ENCODE peak calls at places on chromosome 14, in six cellular contexts. B is BJ, P is lower leg skin, J is MM.1S, R is thoracic aorta, C is OCI-LY7. G is an unnamed sample.

GRCh38 chr14:39431416-39432178 is 636 bp downstream of the FBXO33 start:
- DNase-seq in B (no peak), P (peak; percentile 91), J (peak; percentile 20), R (no peak), C (peak; percentile 72), G (no peak)

GRCh38 chr14:74954232-74954946 is 1.0 kb downstream of the PGF start:
- DNase-seq in B (no peak), P (no peak), J (no peak), R (no peak), C (no peak), G (no peak)

GRCh38 chr14:77924392-77924948 is 124.6 kb downstream of the ADCK1 start:
- DNase-seq in B (no peak), P (no peak), J (no peak), R (no peak), C (no peak), G (no peak)

GRCh38 chr14:68379510-68380303 is 413.2 kb downstream of the ZFP36L1 start:
- DNase-seq in B (no peak), P (no peak), J (no peak), R (no peak), C (no peak), G (no peak)

GRCh38 chr14:68941820-68942219 is 37.3 kb downstream of the ACTN1 start:
- DNase-seq in B (peak; percentile 84), P (peak; percentile 92), J (no peak), R (no peak), C (no peak), G (no peak)

GRCh38 chr14:88995437-88996198 is 171.2 kb downstream of the TTC8 start:
- DNase-seq in B (peak; percentile 89), P (no peak), J (no peak), R (no peak), C (no peak), G (no peak)

GRCh38 chr14:23171251-23171975 is 12.0 kb downstream of the SLC7A8 start:
- DNase-seq in B (peak; percentile 71), P (no peak), J (no peak), R (no peak), C (no peak), G (no peak)

GRCh38 chr14:101563352-101563653 is 2.0 kb downstream of the DIO3 start:
- DNase-seq in B (no peak), P (no peak), J (no peak), R (no peak), C (no peak), G (no peak)

GRCh38 chr14:101780887-101781239 is 19.4 kb downstream of the PPP2R5C start:
- DNase-seq in B (no peak), P (no peak), J (no peak), R (no peak), C (no peak), G (no peak)

GRCh38 chr14:104247336-104248202 is 109.2 kb downstream of the KIF26A start:
- DNase-seq in B (no peak), P (peak; percentile 77), J (no peak), R (no peak), C (no peak), G (no peak)

GRCh38 chr14:54135804-54136280 is 179.2 kb upstream of the BMP4 start:
- DNase-seq in B (no peak), P (no peak), J (no peak), R (no peak), C (no peak), G (no peak)

GRCh38 chr14:102481371-102481770 is 28.2 kb downstream of the ANKRD9 start:
- DNase-seq in B (no peak), P (no peak), J (no peak), R (no peak), C (no peak), G (no peak)

GRCh38 chr14:92704036-92704804 is 44.2 kb downstream of the LGMN start:
- DNase-seq in B (no peak), P (no peak), J (peak; percentile 58), R (no peak), C (peak; percentile 53), G (peak; percentile 95)

GRCh38 chr14:62722406-62722805 is 322.9 kb downstream of the KCNH5 start:
- DNase-seq in B (no peak), P (no peak), J (no peak), R (no peak), C (no peak), G (no peak)

GRCh38 chr14:31045501-31046080 is 19.4 kb upstream of the STRN3 start:
- DNase-seq in B (no peak), P (no peak), J (no peak), R (no peak), C (no peak), G (no peak)

GRCh38 chr14:103628684-103629502 is at the start of gene KLC1:
- DNase-seq in B (no peak), P (peak; percentile 97), J (peak; percentile 41), R (peak; percentile 40), C (peak; percentile 79), G (no peak)

GRCh38 chr14:41986726-41987125 is 380.1 kb downstream of the LRFN5 start:
- DNase-seq in B (no peak), P (no peak), J (no peak), R (no peak), C (no peak), G (no peak)

GRCh38 chr14:68727315-68728078 is 65.4 kb downstream of the ZFP36L1 start:
- DNase-seq in B (no peak), P (no peak), J (no peak), R (no peak), C (no peak), G (no peak)

GRCh38 chr14:54683882-54684794 is 117.2 kb downstream of the SAMD4A start:
- DNase-seq in B (peak; percentile 84), P (peak; percentile 93), J (no peak), R (peak; percentile 68), C (no peak), G (no peak)

GRCh38 chr14:99242816-99243795 is 28.9 kb downstream of the BCL11B start:
- DNase-seq in B (no peak), P (no peak), J (no peak), R (no peak), C (no peak), G (no peak)

GRCh38 chr14:58298477-58298879 is at the start of gene ARID4A:
- DNase-seq in B (no peak), P (peak; percentile 97), J (no peak), R (peak; percentile 70), C (no peak), G (no peak)

GRCh38 chr14:68239988-68240387 is 420.4 kb downstream of the RAD51B start:
- DNase-seq in B (no peak), P (no peak), J (no peak), R (no peak), C (no peak), G (no peak)

GRCh38 chr14:104545151-104545931 is 34.2 kb upstream of the C14orf180 start:
- DNase-seq in B (no peak), P (peak; percentile 79), J (no peak), R (no peak), C (no peak), G (no peak)

GRCh38 chr14:59997966-59998365 is 78.0 kb downstream of the LRRC9 start:
- DNase-seq in B (no peak), P (no peak), J (no peak), R (no peak), C (no peak), G (no peak)

DNA sequence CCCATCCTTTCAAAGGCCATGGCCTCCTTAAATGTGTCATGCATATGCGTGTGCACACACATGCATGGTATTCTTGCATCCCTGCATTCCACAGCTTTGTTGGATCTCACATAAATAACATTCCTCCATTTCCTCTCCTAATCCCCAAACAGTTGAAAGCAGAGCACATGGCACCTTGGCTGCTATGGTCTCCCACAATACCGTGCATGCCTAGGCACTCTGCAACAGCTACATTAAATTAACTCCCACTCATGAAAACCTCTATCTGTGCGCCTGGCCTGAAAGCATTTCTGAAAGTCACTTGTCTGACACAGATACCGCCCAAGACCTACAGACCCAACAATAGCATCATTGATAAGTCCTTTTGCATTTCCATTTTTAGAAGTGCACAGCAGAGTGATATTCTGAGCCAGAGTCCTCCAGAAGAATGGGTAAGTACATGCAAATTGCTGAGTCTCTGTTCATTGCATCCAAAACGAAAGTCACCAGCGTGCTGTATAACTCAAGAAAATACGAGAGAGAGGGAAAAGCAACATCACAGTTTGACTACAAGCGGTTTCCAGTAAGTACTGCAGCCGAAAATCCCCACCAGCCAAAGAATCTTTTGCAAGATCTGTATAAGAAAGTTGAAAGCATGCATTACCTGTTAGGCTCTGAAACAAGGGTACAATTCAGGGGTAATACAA is 436 bp downstream of the ASB2 start:
- DNase-seq in B (no peak), P (no peak), J (peak; percentile 77), R (no peak), C (peak; percentile 71), G (peak; percentile 98)
- TF ChIP-seq CTCF in B (no peak), P (no peak), J (no peak), R (peak; percentile 39), C (peak; percentile 41), G (peak; percentile 30)

GRCh38 chr14:24710403-24711063 is 76.5 kb upstream of the GZMB start:
- DNase-seq in B (no peak), P (peak; percentile 91), J (peak; percentile 38), R (no peak), C (peak; percentile 61), G (no peak)
- H3K4me3 ChIP-seq in B (no peak overlapping the region), P (no peak overlapping the region), J (no peak overlapping the region), R (no peak overlapping the region), C (no peak overlapping the region), G (no peak overlapping the region)

GRCh38 chr14:38248629-38249028 is 7.3 kb downstream of the CLEC14A start:
- DNase-seq in B (no peak), P (no peak), J (no peak), R (no peak), C (peak; percentile 24), G (no peak)
- TF ChIP-seq CTCF in B (peak; percentile 22), P (no peak), J (no peak), R (no peak), C (peak; percentile 63), G (no peak)

DNA sequence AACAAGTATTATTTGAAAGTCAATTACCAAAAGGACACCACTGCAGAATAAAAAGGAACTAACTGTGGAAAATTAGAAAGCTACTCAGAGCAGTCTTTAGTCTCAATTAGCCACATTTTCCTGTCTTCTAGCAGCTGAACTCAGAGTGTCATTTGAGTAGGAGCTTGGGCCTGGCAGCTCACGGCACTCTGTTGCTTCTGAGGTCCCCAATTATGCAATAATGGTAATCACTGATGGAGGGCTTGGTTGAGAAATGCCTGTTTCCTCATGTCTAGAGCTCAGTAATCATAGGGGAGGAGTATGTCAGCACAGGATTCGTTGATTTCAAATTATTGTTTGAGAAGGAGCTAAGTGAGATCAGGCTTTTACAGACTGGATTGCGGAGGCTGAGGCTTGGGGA is 108.6 kb downstream of the VRK1 start:
- DNase-seq in B (no peak), P (no peak), J (no peak), R (no peak), C (no peak), G (no peak)
- H3K4me3 ChIP-seq in B (no peak overlapping the region), P (no peak overlapping the region), J (no peak overlapping the region), R (no peak overlapping the region), C (no peak overlapping the region), G (no peak overlapping the region)

GRCh38 chr14:34875031-34875922 is at the start of gene BAZ1A:
- DNase-seq in B (peak; percentile 51), P (peak; percentile 95), J (peak; percentile 42), R (no peak), C (peak; percentile 82), G (peak; percentile 52)
- TF ChIP-seq CTCF in B (peak; percentile 32), P (no peak), J (no peak), R (no peak), C (no peak), G (no peak)

G was measured in GM12864.